ENCODE peak calls at places on chromosomes 16 and 17, in nine cellular contexts. Q is HepG2, V is H9, T is IMR-90, K is GM23248, I is kidney, F is H1, J is K562, R is astrocyte. U is an unnamed sample.

GRCh38 chr17:21282231-21282630 is 2.3 kb upstream of the MAP2K3 start:
- DNase-seq in Q (no peak), J (no peak), K (peak; percentile 100), T (peak; percentile 98), R (peak; percentile 95), I (no peak), V (no peak), F (no peak), U (no peak)

GRCh38 chr16:80161799-80162380 is 378.9 kb upstream of the DYNLRB2 start:
- DNase-seq in I (no peak), R (no peak), V (no peak), F (no peak), Q (no peak), T (no peak), J (no peak), K (no peak), U (no peak)

GRCh38 chr17:151004-151403 is 13.6 kb downstream of the SCGB1C2 start:
- DNase-seq in J (no peak), K (no peak), R (no peak), V (no peak), F (no peak), Q (peak; percentile 55), T (no peak), I (no peak), U (no peak)

GRCh38 chr17:40528692-40529417 is 27.4 kb upstream of the TNS4 start:
- DNase-seq in K (no peak), T (no peak), I (no peak), R (no peak), Q (no peak), F (no peak), V (no peak), J (no peak), U (no peak)

GRCh38 chr17:63523256-63523869 is at the start of gene KCNH6:
- DNase-seq in I (no peak), T (no peak), F (no peak), Q (no peak), R (no peak), V (no peak), J (no peak), K (no peak), U (peak; percentile 55)

GRCh38 chr17:82105882-82106696 is 8.1 kb upstream of the FASN start:
- DNase-seq in K (peak; percentile 50), F (peak; percentile 79), I (peak; percentile 84), V (peak; percentile 95), Q (peak; percentile 94), R (no peak), J (peak; percentile 48), T (peak; percentile 37), U (peak; percentile 75)

GRCh38 chr16:25063102-25063501 is 47.9 kb upstream of the ARHGAP17 start:
- DNase-seq in V (no peak), R (no peak), K (no peak), J (no peak), Q (no peak), I (no peak), T (no peak), F (no peak), U (no peak)

GRCh38 chr17:2853111-2853721 is 57.0 kb downstream of the RAP1GAP2 start:
- DNase-seq in Q (no peak), J (no peak), R (peak; percentile 22), K (peak; percentile 76), I (peak; percentile 86), T (peak; percentile 49), V (peak; percentile 60), F (peak; percentile 76), U (peak; percentile 72)

GRCh38 chr17:80751070-80751459 is 206.4 kb downstream of the RPTOR start:
- DNase-seq in I (no peak), V (no peak), J (no peak), F (no peak), T (peak; percentile 16), K (peak; percentile 84), R (no peak), Q (no peak), U (no peak)

GRCh38 chr16:56530872-56531271 is 11.0 kb upstream of the BBS2 start:
- DNase-seq in J (no peak), Q (no peak), T (no peak), K (no peak), V (no peak), I (no peak), R (peak; percentile 32), F (no peak), U (no peak)

GRCh38 chr17:17186051-17186450 is 20.1 kb downstream of the PLD6 start:
- DNase-seq in V (no peak), I (no peak), J (no peak), F (no peak), K (peak; percentile 28), R (no peak), T (peak; percentile 12), Q (no peak), U (no peak)

GRCh38 chr17:39169101-39169500 is 3.1 kb upstream of the ARL5C start:
- DNase-seq in V (no peak), K (no peak), T (no peak), Q (no peak), J (no peak), I (no peak), R (no peak), F (no peak), U (no peak)

GRCh38 chr17:40846515-40847155 is 20.4 kb downstream of the KRT12 start:
- DNase-seq in T (no peak), V (no peak), I (no peak), J (no peak), R (no peak), F (no peak), Q (no peak), K (peak; percentile 2), U (no peak)

GRCh38 chr16:11806721-11807120 is 9.7 kb upstream of the ZC3H7A start:
- DNase-seq in I (peak; percentile 21), V (no peak), Q (no peak), R (no peak), T (peak; percentile 55), J (no peak), F (no peak), K (peak; percentile 69), U (no peak)

GRCh38 chr16:66043326-66043725 is 323.2 kb upstream of the CDH5 start:
- DNase-seq in Q (no peak), K (no peak), V (no peak), I (no peak), J (no peak), T (no peak), R (no peak), F (no peak), U (no peak)

GRCh38 chr17:60065867-60066266 is 12.9 kb downstream of the HEATR6 start:
- DNase-seq in R (no peak), J (no peak), T (no peak), Q (no peak), V (no peak), K (no peak), F (no peak), I (no peak), U (no peak)

GRCh38 chr16:1281517-1281916 is 25.6 kb downstream of the TPSD1 start:
- DNase-seq in T (no peak), F (no peak), R (no peak), Q (no peak), J (no peak), K (no peak), I (no peak), V (no peak), U (no peak)
- H3K4me1 ChIP-seq in T (no peaks in the 10 kb centered on the region), F (no peaks in the 10 kb centered on the region), R (no peaks in the 10 kb centered on the region), Q (no peaks in the 10 kb centered on the region), J (no peaks in the 10 kb centered on the region), K (no peaks in the 10 kb centered on the region), I (no peaks in the 10 kb centered on the region), V (no peaks in the 10 kb centered on the region), U (peaks cover 14% of the 10 kb centered on the region)

DNA sequence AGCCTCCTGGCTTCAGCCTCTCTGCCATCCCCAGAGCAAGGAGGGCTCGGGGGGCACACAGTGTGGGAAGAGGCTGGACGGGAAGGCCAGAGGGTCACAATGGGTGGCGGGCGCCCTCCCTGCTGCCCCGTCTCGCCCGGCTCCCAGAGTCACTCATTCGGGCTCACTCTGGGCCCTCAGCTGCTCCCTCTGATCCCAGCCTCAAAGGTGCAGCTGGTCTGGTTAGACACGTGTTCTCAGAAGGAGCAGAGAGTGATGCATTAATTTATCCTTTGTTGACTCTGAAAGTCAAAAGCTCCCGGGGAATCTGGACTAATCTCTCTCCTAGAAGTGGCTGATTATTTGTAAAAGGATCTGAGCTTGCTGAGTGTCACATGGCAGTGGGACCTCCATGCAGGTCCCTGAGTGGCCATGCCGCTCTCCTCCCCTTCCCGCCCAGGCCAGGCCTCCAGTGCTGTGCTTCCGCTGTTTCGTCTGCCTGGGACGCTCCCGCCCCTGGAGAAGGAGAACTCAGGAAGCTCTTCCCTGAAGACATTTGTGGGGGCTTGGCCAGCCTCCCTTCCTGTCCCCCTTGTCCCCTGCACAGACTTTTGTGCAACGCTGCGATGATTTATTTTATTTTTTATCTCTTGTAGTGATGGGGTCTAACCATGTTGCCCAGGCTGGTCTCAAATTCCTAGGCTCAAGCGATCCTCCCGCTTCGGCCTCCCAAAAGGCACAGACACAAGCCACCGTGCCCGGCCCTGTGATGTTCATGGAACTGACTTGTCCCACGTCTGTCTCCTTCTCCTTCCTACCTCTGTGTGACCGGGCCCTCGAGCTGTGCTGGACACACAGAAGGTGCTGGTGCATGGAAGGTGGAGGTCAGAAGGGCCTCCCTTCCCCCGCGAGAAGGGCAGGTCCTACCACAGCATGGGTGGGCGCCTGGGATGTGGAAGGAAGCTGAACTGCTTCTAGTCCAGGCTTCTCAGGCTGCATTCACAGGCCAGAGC is 87.8 kb downstream of the SEC14L1 start:
- DNase-seq in Q (no peak), J (no peak), F (no peak), V (no peak), K (no peak), R (no peak), I (peak; percentile 80), T (no peak), U (peak; percentile 50)
- H3K27ac ChIP-seq in Q (no peak overlapping the region), J (no peak overlapping the region), F (no peak overlapping the region), V (no peak overlapping the region), K (no peak overlapping the region), R (no peak overlapping the region), I (peak overlapping the region; percentile 34), T (no peak overlapping the region), U (no peak overlapping the region)

DNA sequence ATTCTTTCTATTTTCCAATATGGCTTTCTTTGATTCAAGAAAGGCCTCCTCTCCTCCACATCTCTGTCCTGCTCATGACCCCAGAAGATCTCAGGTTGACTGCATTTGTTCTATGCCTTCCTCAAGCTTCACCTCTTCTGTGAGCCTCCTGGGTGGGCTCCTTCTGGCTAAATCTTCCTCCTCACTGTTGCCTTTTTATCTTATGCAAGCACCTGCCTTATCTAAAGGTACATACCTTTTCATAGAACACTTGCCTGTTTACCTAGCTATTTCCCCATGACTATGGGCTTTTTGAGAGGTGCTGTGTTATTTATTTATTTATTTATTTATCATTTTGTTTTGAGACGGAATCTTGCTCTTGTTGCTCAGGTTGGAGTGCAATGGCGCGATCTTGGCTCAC is 81.1 kb downstream of the UTP18 start:
- DNase-seq in I (no peak), Q (no peak), K (no peak), R (no peak), T (no peak), F (no peak), J (no peak), V (no peak), U (no peak)
- H3K9ac ChIP-seq in I (no peak overlapping the region), Q (no peak overlapping the region), K (no peak overlapping the region), R (no peak overlapping the region), T (no peak overlapping the region), F (no peak overlapping the region), J (no peak overlapping the region), V (no peak overlapping the region), U (no peak overlapping the region)

GRCh38 chr17:31100840-31101239 is 6.1 kb downstream of the NF1 start:
- DNase-seq in V (no peak), Q (no peak), I (no peak), F (no peak), K (no peak), R (no peak), T (no peak), J (no peak), U (peak; percentile 41)

GRCh38 chr17:31111183-31111582 is 16.4 kb downstream of the NF1 start:
- DNase-seq in I (no peak), J (no peak), Q (no peak), T (no peak), F (no peak), V (no peak), K (no peak), R (no peak), U (no peak)

GRCh38 chr17:31105991-31106390 is 11.2 kb downstream of the NF1 start:
- DNase-seq in T (no peak), K (no peak), R (no peak), I (no peak), V (no peak), Q (no peak), F (no peak), J (no peak), U (no peak)
- H3K4me1 ChIP-seq in T (peaks cover 5% of the 10 kb centered on the region), K (no peaks in the 10 kb centered on the region), R (peaks cover 5% of the 10 kb centered on the region), I (no peaks in the 10 kb centered on the region), V (no peaks in the 10 kb centered on the region), Q (peaks cover 9% of the 10 kb centered on the region), F (peaks cover 2% of the 10 kb centered on the region), J (no peaks in the 10 kb centered on the region), U (peaks cover 29% of the 10 kb centered on the region)